ENCODE peak calls at places on chromosomes 13 and 19, in six cellular contexts. I is H9, Q is mesenchymal stem cell, A is IMR-90, O is H1, F is trophoblast cell. N is an unnamed sample.

GRCh38 chr19:10151521-10151920 is 31.8 kb upstream of the EIF3G start:
- DNase-seq in I (no peak), Q (no peak), A (no peak), O (no peak), F (no peak), N (no peak)

GRCh38 chr19:48713864-48714755 is 5.4 kb downstream of the MAMSTR start:
- DNase-seq in I (peak), Q (peak), A (peak), O (peak), F (peak), N (peak)

GRCh38 chr13:41802684-41803554 is 158.0 kb downstream of the VWA8 start:
- DNase-seq in I (no peak), Q (peak), A (peak), O (no peak), F (peak), N (no peak)

GRCh38 chr13:48078251-48078656 is 16.6 kb downstream of the MED4 start:
- DNase-seq in I (no peak), Q (no peak), A (no peak), O (no peak), F (no peak), N (no peak)

GRCh38 chr19:14381689-14382474 is 638 bp downstream of the ADGRE5 start:
- DNase-seq in I (no peak), Q (peak), A (peak), O (no peak), F (peak), N (no peak)

GRCh38 chr13:51805313-51805712 is 1.4 kb upstream of the DHRS12 start:
- DNase-seq in I (no peak), Q (no peak), A (no peak), O (no peak), F (no peak), N (no peak)

GRCh38 chr13:95378603-95379002 is 77.4 kb upstream of the ABCC4 start:
- DNase-seq in I (no peak), Q (no peak), A (no peak), O (no peak), F (no peak), N (no peak)

GRCh38 chr13:98476538-98476966 is 100.4 kb downstream of the STK24 start:
- DNase-seq in I (peak), Q (peak), A (peak), O (no peak), F (peak), N (no peak)

GRCh38 chr13:33228645-33229445 is 56.7 kb downstream of the STARD13 start:
- DNase-seq in I (no peak), Q (peak), A (peak), O (no peak), F (no peak), N (no peak)

GRCh38 chr13:44768233-44768632 is 192.1 kb upstream of the TSC22D1 start:
- DNase-seq in I (no peak), Q (no peak), A (no peak), O (no peak), F (no peak), N (no peak)

GRCh38 chr19:8517551-8518442 is 3.8 kb upstream of the ZNF414 start:
- DNase-seq in I (no peak), Q (peak), A (no peak), O (no peak), F (peak), N (no peak)

GRCh38 chr19:48780684-48781391 is 25.5 kb downstream of the FGF21 start:
- DNase-seq in I (no peak), Q (peak), A (peak), O (no peak), F (peak), N (no peak)

GRCh38 chr13:99822820-99823219 is 148.7 kb downstream of the ZIC5 start:
- DNase-seq in I (no peak), Q (no peak), A (no peak), O (no peak), F (no peak), N (no peak)

GRCh38 chr13:26539738-26540292 is 17.7 kb upstream of the WASF3 start:
- DNase-seq in I (no peak), Q (no peak), A (no peak), O (no peak), F (no peak), N (no peak)
- H2AFZ ChIP-seq in I (no peak), Q (no peak), A (no peak), O (no peak), F (no peak), N (no peak)

DNA sequence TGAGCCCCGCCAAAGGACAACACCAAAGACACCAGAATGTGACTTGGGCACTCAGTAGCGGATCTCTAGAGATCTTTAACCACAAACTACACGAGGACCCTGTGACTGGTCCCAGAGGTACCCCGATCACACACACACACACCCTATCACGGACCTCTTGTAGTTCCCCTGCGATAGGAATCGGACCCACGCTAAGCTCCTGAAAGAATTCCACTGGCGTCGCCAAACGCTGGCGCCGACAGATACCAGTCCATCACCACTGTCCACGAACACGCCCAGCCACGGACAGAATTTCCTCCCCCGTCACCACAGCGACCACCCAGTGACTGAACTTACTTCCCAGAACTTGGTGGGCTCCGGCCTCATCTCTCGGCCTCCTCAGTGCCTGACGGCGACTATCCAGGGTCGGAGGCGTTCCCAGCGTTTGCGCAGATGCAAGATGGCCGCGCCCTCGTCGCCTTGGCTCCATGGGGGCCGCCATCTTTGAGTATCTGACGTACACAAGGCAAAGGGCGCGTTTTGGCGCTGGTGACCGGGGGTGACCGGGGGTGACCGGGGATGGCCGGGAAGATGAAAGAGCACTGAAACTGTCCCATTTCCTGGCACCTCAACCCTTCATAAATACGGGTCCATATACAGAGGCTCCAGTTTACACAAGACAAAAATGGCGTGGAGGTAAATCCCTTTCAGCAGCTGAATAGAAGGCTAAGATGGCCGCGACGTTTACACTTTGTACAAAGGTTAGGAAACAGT is at the start of gene ZNF615:
- DNase-seq in I (peak), Q (peak), A (peak), O (peak), F (peak), N (peak)
- H2BK5ac ChIP-seq in I (peak), Q (no peak), A (peak), O (peak), F (peak), N (no peak)

DNA sequence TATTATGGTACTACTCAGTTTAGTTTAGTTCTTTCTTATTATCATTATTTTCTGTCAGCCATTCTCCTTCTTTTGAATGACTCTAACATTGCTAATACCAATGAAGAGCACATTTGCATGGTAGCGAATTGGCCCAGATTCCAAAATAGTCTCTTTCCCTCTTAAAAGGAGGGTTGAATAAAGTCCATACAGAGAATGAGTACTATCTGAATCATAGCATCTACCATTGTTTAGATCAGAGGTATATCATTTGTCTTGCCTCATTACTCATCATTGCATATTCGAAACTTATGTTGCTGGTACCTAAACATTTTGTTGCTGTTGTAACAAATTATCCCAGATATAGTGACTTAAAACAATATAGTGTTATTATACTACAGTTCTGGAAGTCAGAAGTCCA is 1235.3 kb upstream of the ATXN8OS start:
- DNase-seq in I (no peak), Q (no peak), A (no peak), O (no peak), F (no peak), N (no peak)
- H3K14ac ChIP-seq in I (no peak), Q (no peak), A (no peak), O (no peak), F (no peak), N (no peak)

GRCh38 chr13:66563076-66563475 is 667.1 kb downstream of the PCDH9 start:
- DNase-seq in I (no peak), Q (no peak), A (peak), O (no peak), F (no peak), N (no peak)
- H2AFZ ChIP-seq in I (no peak), Q (no peak), A (no peak), O (no peak), F (no peak), N (no peak)

GRCh38 chr19:13165091-13165997 is 15.1 kb downstream of the IER2 start:
- DNase-seq in I (no peak), Q (peak), A (no peak), O (no peak), F (no peak), N (no peak)
- H2BK5ac ChIP-seq in I (no peak), Q (peak), A (peak), O (peak), F (peak), N (peak)

DNA sequence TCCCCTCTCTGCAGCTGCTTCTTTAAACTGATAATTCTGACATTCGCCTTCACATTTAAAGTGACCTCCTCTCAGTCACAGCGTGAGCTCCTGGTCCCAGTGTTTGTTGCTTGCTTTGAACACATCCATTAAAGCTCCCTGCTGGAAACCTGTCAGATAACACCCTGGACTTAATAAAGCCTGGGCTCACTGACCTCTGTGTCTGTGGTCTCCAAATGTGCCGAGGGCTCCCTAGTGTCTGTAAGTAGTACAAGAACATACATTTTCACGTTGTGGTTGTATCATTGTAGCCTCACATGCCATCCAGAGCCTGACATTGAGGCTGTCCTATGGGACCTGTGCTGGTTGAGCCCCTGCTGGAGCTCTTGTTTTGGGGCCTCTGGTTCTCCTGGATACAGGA is 2.6 kb upstream of the PSG4 start:
- DNase-seq in I (no peak), Q (no peak), A (no peak), O (no peak), F (no peak), N (no peak)
- H3K14ac ChIP-seq in I (no peak), Q (no peak), A (no peak), O (no peak), F (no peak), N (no peak)

GRCh38 chr19:33759356-33759755 is 37.3 kb upstream of the KCTD15 start:
- DNase-seq in I (no peak), Q (no peak), A (no peak), O (no peak), F (no peak), N (no peak)
- H2AFZ ChIP-seq in I (no peak), Q (no peak), A (no peak), O (no peak), F (no peak), N (no peak)

DNA sequence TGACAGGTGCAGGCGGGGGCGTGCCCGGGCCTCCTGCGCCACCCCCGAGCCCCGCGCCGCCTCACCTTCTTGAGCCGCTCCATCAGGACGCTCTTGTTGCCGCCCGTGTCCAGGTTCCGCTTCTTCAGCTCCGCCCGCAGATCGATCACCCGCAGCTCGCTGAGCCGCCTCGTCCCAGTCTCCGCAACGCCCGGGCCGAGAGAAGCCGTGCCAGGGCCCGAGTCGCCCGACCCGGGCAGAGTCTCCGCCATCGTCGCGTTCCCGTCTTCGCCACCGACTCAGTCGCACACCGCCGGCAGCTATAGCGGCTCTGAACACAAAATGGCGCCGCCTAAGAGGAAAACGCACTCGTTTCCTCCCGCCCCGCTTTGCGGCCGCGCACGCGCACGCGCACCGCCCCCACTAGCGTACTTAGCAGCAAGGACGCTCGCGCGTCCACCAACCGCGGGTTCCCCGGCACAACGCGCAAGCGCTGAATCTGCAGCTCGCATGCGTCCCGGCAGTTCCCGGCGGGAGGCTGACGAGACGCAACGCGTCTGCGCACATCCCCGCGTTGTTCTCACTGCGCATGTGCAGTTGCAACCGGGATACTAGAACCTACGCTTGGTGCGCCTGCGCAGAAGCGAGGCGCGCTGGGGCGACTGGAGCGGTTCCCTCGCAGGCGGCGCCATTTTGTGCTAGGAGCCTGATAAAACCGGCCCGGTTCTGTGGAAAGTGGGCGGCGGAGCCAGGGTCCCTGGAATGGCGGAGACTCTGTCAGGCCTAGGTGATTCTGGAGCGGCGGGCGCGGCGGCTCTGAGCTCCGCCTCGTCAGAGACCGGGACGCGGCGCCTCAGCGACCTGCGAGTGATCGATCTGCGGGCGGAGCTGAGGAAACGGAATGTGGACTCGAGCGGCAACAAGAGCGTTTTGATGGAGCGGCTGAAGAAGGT is at the start of the genes SAFB and SAFB2:
- DNase-seq in I (peak), Q (peak), A (peak), O (peak), F (peak), N (peak)
- H2BK5ac ChIP-seq in I (peak), Q (peak), A (peak), O (peak), F (peak), N (peak)

GRCh38 chr13:61873717-61874116 is 458.1 kb upstream of the PCDH20 start:
- DNase-seq in I (no peak), Q (no peak), A (no peak), O (no peak), F (no peak), N (no peak)
- H3K14ac ChIP-seq in I (no peak), Q (no peak), A (no peak), O (no peak), F (no peak), N (no peak)

N was measured in neuronal stem cell.